ENCODE peak calls at places on chromosome 1, in ten cellular contexts. One of them, this sample, is unnamed.

GRCh38 chr1:91655912-91656449 is 155.3 kb downstream of the CDC7 start:
- DNase-seq in AG04449: no peak
- DNase-seq in ovary: no peak
- DNase-seq in HFF-Myc: no peak
- DNase-seq in right cardiac atrium: no peak
- DNase-seq in fibroblast of the aortic adventitia: no peak
- DNase-seq in AG09309: no peak
- DNase-seq in GM23338: no peak
- DNase-seq in psoas muscle: no peak
- DNase-seq in thoracic aorta: no peak
- DNase-seq in this sample: no peak

GRCh38 chr1:58047265-58047858 is 499.2 kb downstream of the OMA1 start:
- DNase-seq in psoas muscle: no peak
- DNase-seq in fibroblast of the aortic adventitia: no peak
- DNase-seq in HFF-Myc: no peak
- DNase-seq in thoracic aorta: no peak
- DNase-seq in ovary: no peak
- DNase-seq in right cardiac atrium: peak
- DNase-seq in AG09309: no peak
- DNase-seq in AG04449: no peak
- DNase-seq in GM23338: peak
- DNase-seq in this sample: no peak

GRCh38 chr1:217052196-217052595 is 329.0 kb upstream of the ESRRG start:
- DNase-seq in HFF-Myc: no peak
- DNase-seq in psoas muscle: no peak
- DNase-seq in AG04449: no peak
- DNase-seq in AG09309: no peak
- DNase-seq in fibroblast of the aortic adventitia: no peak
- DNase-seq in thoracic aorta: no peak
- DNase-seq in GM23338: no peak
- DNase-seq in ovary: no peak
- DNase-seq in right cardiac atrium: no peak
- DNase-seq in this sample: no peak

GRCh38 chr1:119086830-119087229 is 53.6 kb downstream of the WARS2 start:
- DNase-seq in HFF-Myc: no peak
- DNase-seq in ovary: no peak
- DNase-seq in AG04449: no peak
- DNase-seq in right cardiac atrium: no peak
- DNase-seq in AG09309: no peak
- DNase-seq in thoracic aorta: no peak
- DNase-seq in GM23338: no peak
- DNase-seq in psoas muscle: no peak
- DNase-seq in fibroblast of the aortic adventitia: no peak
- DNase-seq in this sample: no peak

GRCh38 chr1:224727351-224727750 is 111.2 kb downstream of the CNIH3 start:
- DNase-seq in AG09309: no peak
- DNase-seq in psoas muscle: no peak
- DNase-seq in AG04449: no peak
- DNase-seq in thoracic aorta: no peak
- DNase-seq in ovary: no peak
- DNase-seq in fibroblast of the aortic adventitia: no peak
- DNase-seq in HFF-Myc: no peak
- DNase-seq in GM23338: no peak
- DNase-seq in right cardiac atrium: no peak
- DNase-seq in this sample: no peak

GRCh38 chr1:164836614-164837018 is 277.6 kb downstream of the PBX1 start:
- DNase-seq in fibroblast of the aortic adventitia: peak
- DNase-seq in HFF-Myc: no peak
- DNase-seq in GM23338: no peak
- DNase-seq in psoas muscle: no peak
- DNase-seq in AG09309: no peak
- DNase-seq in AG04449: no peak
- DNase-seq in thoracic aorta: no peak
- DNase-seq in right cardiac atrium: peak
- DNase-seq in ovary: peak
- DNase-seq in this sample: no peak

GRCh38 chr1:213541641-213542040 is 446.1 kb upstream of the PROX1 start:
- DNase-seq in GM23338: no peak
- DNase-seq in HFF-Myc: no peak
- DNase-seq in AG04449: no peak
- DNase-seq in right cardiac atrium: no peak
- DNase-seq in psoas muscle: no peak
- DNase-seq in AG09309: no peak
- DNase-seq in fibroblast of the aortic adventitia: no peak
- DNase-seq in ovary: no peak
- DNase-seq in thoracic aorta: no peak
- DNase-seq in this sample: no peak

GRCh38 chr1:194366705-194367104 is 1180.3 kb upstream of the B3GALT2 start:
- DNase-seq in thoracic aorta: no peak
- DNase-seq in HFF-Myc: no peak
- DNase-seq in AG09309: no peak
- DNase-seq in right cardiac atrium: no peak
- DNase-seq in GM23338: no peak
- DNase-seq in fibroblast of the aortic adventitia: no peak
- DNase-seq in psoas muscle: no peak
- DNase-seq in ovary: no peak
- DNase-seq in AG04449: peak
- DNase-seq in this sample: no peak

GRCh38 chr1:164380893-164381292 is 178.1 kb upstream of the PBX1 start:
- DNase-seq in GM23338: no peak
- DNase-seq in thoracic aorta: peak
- DNase-seq in AG04449: no peak
- DNase-seq in right cardiac atrium: peak
- DNase-seq in psoas muscle: peak
- DNase-seq in HFF-Myc: peak
- DNase-seq in AG09309: peak
- DNase-seq in fibroblast of the aortic adventitia: peak
- DNase-seq in ovary: no peak
- DNase-seq in this sample: no peak

GRCh38 chr1:225509770-225510169 is 81.9 kb upstream of the LBR start:
- DNase-seq in HFF-Myc: no peak
- DNase-seq in AG09309: no peak
- DNase-seq in fibroblast of the aortic adventitia: no peak
- DNase-seq in ovary: no peak
- DNase-seq in right cardiac atrium: no peak
- DNase-seq in AG04449: no peak
- DNase-seq in psoas muscle: no peak
- DNase-seq in GM23338: no peak
- DNase-seq in thoracic aorta: no peak
- DNase-seq in this sample: no peak

GRCh38 chr1:46522184-46522968 is 29.1 kb downstream of the KNCN start:
- DNase-seq in AG04449: no peak
- DNase-seq in ovary: no peak
- DNase-seq in GM23338: no peak
- DNase-seq in right cardiac atrium: peak
- DNase-seq in AG09309: peak
- DNase-seq in psoas muscle: peak
- DNase-seq in fibroblast of the aortic adventitia: peak
- DNase-seq in HFF-Myc: no peak
- DNase-seq in thoracic aorta: no peak
- DNase-seq in this sample: no peak

GRCh38 chr1:91871994-91872393 is 14.0 kb downstream of the TGFBR3 start:
- DNase-seq in AG04449: no peak
- DNase-seq in thoracic aorta: no peak
- DNase-seq in fibroblast of the aortic adventitia: peak
- DNase-seq in ovary: no peak
- DNase-seq in GM23338: no peak
- DNase-seq in AG09309: no peak
- DNase-seq in HFF-Myc: no peak
- DNase-seq in right cardiac atrium: no peak
- DNase-seq in psoas muscle: no peak
- DNase-seq in this sample: no peak

GRCh38 chr1:6667139-6667538 is 34.5 kb downstream of the DNAJC11 start:
- DNase-seq in ovary: no peak
- DNase-seq in AG04449: no peak
- DNase-seq in thoracic aorta: no peak
- DNase-seq in GM23338: no peak
- DNase-seq in fibroblast of the aortic adventitia: no peak
- DNase-seq in HFF-Myc: no peak
- DNase-seq in right cardiac atrium: no peak
- DNase-seq in AG09309: no peak
- DNase-seq in psoas muscle: no peak
- DNase-seq in this sample: no peak

DNA sequence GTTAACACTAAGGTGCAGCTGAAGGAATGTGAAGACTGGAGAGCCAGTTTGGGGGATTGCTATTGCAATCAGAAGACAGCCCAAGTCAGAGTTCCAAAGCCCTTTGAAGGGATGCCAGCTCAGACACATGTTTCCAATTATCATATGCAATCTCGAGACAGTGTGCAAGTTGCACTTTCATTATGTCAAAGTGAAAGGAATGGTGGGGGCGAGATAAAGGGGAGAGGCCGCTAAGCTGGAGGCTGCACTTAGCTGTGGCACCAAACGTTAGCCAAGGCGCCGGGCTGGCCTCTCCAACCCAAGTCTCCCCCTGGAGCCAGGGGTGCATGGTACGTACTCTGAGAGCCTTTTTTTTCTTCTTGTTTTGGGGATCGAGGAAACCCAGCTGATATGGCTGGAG is 58.0 kb downstream of the NGF start:
- DNase-seq in AG09309: peak
- DNase-seq in GM23338: no peak
- DNase-seq in right cardiac atrium: no peak
- DNase-seq in ovary: no peak
- DNase-seq in HFF-Myc: peak
- DNase-seq in thoracic aorta: no peak
- DNase-seq in fibroblast of the aortic adventitia: peak
- DNase-seq in AG04449: peak
- DNase-seq in psoas muscle: no peak
- DNase-seq in this sample: no peak
- H3K4me3 ChIP-seq in AG09309: peak
- H3K4me3 ChIP-seq in GM23338: no peak
- H3K4me3 ChIP-seq in right cardiac atrium: no peak
- H3K4me3 ChIP-seq in ovary: no peak
- H3K4me3 ChIP-seq in HFF-Myc: peak
- H3K4me3 ChIP-seq in thoracic aorta: no peak
- H3K4me3 ChIP-seq in fibroblast of the aortic adventitia: peak
- H3K4me3 ChIP-seq in AG04449: peak
- H3K4me3 ChIP-seq in psoas muscle: no peak
- H3K4me3 ChIP-seq in this sample: no peak

DNA sequence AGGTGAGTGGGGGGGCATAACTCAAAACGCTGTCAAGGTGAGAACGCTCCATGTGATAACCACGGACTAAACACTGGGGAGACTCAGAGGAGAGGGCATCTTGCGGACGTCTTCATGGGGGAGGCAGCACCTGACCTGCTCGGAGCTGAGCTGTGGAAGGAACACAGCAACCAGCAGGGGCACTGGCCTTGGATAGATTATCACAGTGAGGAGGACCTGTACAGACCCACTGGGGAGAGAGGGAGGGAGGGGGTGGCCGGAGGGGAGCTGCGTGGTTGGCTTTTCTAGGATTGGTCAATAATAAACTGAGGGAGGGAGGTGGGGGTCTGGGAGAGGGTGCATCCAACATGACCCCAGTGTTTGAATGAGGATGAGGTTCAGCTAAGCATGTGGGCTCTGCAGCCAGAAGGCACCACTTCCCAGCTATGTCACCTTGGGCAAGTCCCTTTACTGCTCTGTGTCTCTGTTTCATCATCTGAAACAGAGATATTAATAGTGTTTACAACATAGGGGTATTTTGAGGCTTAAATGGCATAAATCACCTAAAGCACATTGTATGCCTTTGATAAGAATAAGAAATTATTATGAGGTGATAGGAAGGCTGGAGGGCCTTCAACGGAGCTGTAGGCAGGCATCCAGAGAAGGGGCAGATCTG is 123.3 kb downstream of the GRIK3 start:
- DNase-seq in AG09309: no peak
- DNase-seq in HFF-Myc: no peak
- DNase-seq in thoracic aorta: no peak
- DNase-seq in fibroblast of the aortic adventitia: no peak
- DNase-seq in GM23338: no peak
- DNase-seq in ovary: no peak
- DNase-seq in right cardiac atrium: no peak
- DNase-seq in psoas muscle: no peak
- DNase-seq in AG04449: no peak
- DNase-seq in this sample: no peak
- H3K4me3 ChIP-seq in AG09309: no peak
- H3K4me3 ChIP-seq in HFF-Myc: no peak
- H3K4me3 ChIP-seq in thoracic aorta: no peak
- H3K4me3 ChIP-seq in fibroblast of the aortic adventitia: no peak
- H3K4me3 ChIP-seq in GM23338: no peak
- H3K4me3 ChIP-seq in ovary: no peak
- H3K4me3 ChIP-seq in right cardiac atrium: no peak
- H3K4me3 ChIP-seq in psoas muscle: no peak
- H3K4me3 ChIP-seq in AG04449: no peak
- H3K4me3 ChIP-seq in this sample: no peak

GRCh38 chr1:212432706-212433576 is at the start of gene NENF:
- DNase-seq in HFF-Myc: no peak
- DNase-seq in GM23338: peak
- DNase-seq in AG09309: peak
- DNase-seq in thoracic aorta: no peak
- DNase-seq in ovary: peak
- DNase-seq in fibroblast of the aortic adventitia: peak
- DNase-seq in AG04449: no peak
- DNase-seq in right cardiac atrium: peak
- DNase-seq in psoas muscle: peak
- DNase-seq in this sample: peak

GRCh38 chr1:212433577-212434462 is 1.1 kb downstream of the NENF start:
- DNase-seq in fibroblast of the aortic adventitia: no peak
- DNase-seq in AG09309: no peak
- DNase-seq in thoracic aorta: no peak
- DNase-seq in HFF-Myc: no peak
- DNase-seq in GM23338: peak
- DNase-seq in ovary: no peak
- DNase-seq in right cardiac atrium: no peak
- DNase-seq in AG04449: no peak
- DNase-seq in psoas muscle: no peak
- DNase-seq in this sample: peak

GRCh38 chr1:212431656-212432055 is 1.1 kb upstream of the NENF start:
- DNase-seq in thoracic aorta: no peak
- DNase-seq in AG04449: no peak
- DNase-seq in HFF-Myc: no peak
- DNase-seq in fibroblast of the aortic adventitia: no peak
- DNase-seq in psoas muscle: no peak
- DNase-seq in ovary: no peak
- DNase-seq in right cardiac atrium: no peak
- DNase-seq in AG09309: no peak
- DNase-seq in GM23338: peak
- DNase-seq in this sample: no peak

GRCh38 chr1:212430955-212431394 is 1.7 kb upstream of the NENF start:
- DNase-seq in fibroblast of the aortic adventitia: no peak
- DNase-seq in ovary: no peak
- DNase-seq in right cardiac atrium: no peak
- DNase-seq in AG09309: no peak
- DNase-seq in psoas muscle: no peak
- DNase-seq in AG04449: no peak
- DNase-seq in HFF-Myc: no peak
- DNase-seq in GM23338: no peak
- DNase-seq in thoracic aorta: no peak
- DNase-seq in this sample: no peak

GRCh38 chr1:212432163-212432705 is 486 bp upstream of the NENF start:
- DNase-seq in fibroblast of the aortic adventitia: peak
- DNase-seq in HFF-Myc: no peak
- DNase-seq in psoas muscle: no peak
- DNase-seq in right cardiac atrium: no peak
- DNase-seq in GM23338: no peak
- DNase-seq in AG09309: no peak
- DNase-seq in ovary: no peak
- DNase-seq in thoracic aorta: no peak
- DNase-seq in AG04449: no peak
- DNase-seq in this sample: no peak
- H3K4me3 ChIP-seq in fibroblast of the aortic adventitia: peak
- H3K4me3 ChIP-seq in HFF-Myc: peak
- H3K4me3 ChIP-seq in psoas muscle: peak
- H3K4me3 ChIP-seq in right cardiac atrium: peak
- H3K4me3 ChIP-seq in GM23338: peak
- H3K4me3 ChIP-seq in AG09309: peak
- H3K4me3 ChIP-seq in ovary: peak
- H3K4me3 ChIP-seq in thoracic aorta: peak
- H3K4me3 ChIP-seq in AG04449: peak
- H3K4me3 ChIP-seq in this sample: peak

GRCh38 chr1:151513626-151514101 is 2.5 kb downstream of the CGN start:
- DNase-seq in psoas muscle: no peak
- DNase-seq in AG09309: no peak
- DNase-seq in right cardiac atrium: no peak
- DNase-seq in thoracic aorta: no peak
- DNase-seq in ovary: no peak
- DNase-seq in GM23338: peak
- DNase-seq in fibroblast of the aortic adventitia: no peak
- DNase-seq in AG04449: no peak
- DNase-seq in HFF-Myc: peak
- DNase-seq in this sample: no peak
- H3K4me3 ChIP-seq in psoas muscle: no peak
- H3K4me3 ChIP-seq in AG09309: no peak
- H3K4me3 ChIP-seq in right cardiac atrium: no peak
- H3K4me3 ChIP-seq in thoracic aorta: no peak
- H3K4me3 ChIP-seq in ovary: no peak
- H3K4me3 ChIP-seq in GM23338: peak
- H3K4me3 ChIP-seq in fibroblast of the aortic adventitia: no peak
- H3K4me3 ChIP-seq in AG04449: no peak
- H3K4me3 ChIP-seq in HFF-Myc: no peak
- H3K4me3 ChIP-seq in this sample: no peak